ENCODE peak calls at places on chromosomes 13 and 19, in six cellular contexts. One of them, this sample, is unnamed.

GRCh38 chr13:27381601-27382000 is 42.8 kb upstream of the GTF3A start:
- DNase-seq in uterus: no peak
- DNase-seq in AG09309: no peak
- DNase-seq in IMR-90: no peak
- DNase-seq in glutamatergic neuron: no peak
- DNase-seq in BE2C: no peak
- DNase-seq in this sample: no peak

GRCh38 chr19:28171983-28172382 is 1041.0 kb downstream of the UQCRFS1 start:
- DNase-seq in uterus: no peak
- DNase-seq in AG09309: no peak
- DNase-seq in IMR-90: no peak
- DNase-seq in glutamatergic neuron: no peak
- DNase-seq in BE2C: no peak
- DNase-seq in this sample: no peak

GRCh38 chr13:84607614-84608013 is 725.3 kb upstream of the SLITRK1 start:
- DNase-seq in uterus: no peak
- DNase-seq in AG09309: peak; percentile 46
- DNase-seq in IMR-90: peak; percentile 75
- DNase-seq in glutamatergic neuron: no peak
- DNase-seq in BE2C: no peak
- DNase-seq in this sample: no peak

GRCh38 chr13:105370011-105370645 is 1165.3 kb downstream of the EFNB2 start:
- DNase-seq in uterus: no peak
- DNase-seq in AG09309: no peak
- DNase-seq in IMR-90: no peak
- DNase-seq in glutamatergic neuron: no peak
- DNase-seq in BE2C: no peak
- DNase-seq in this sample: no peak

GRCh38 chr13:29908917-29909755 is 58.7 kb upstream of the UBL3 start:
- DNase-seq in uterus: no peak
- DNase-seq in AG09309: no peak
- DNase-seq in IMR-90: no peak
- DNase-seq in glutamatergic neuron: no peak
- DNase-seq in BE2C: peak; percentile 19
- DNase-seq in this sample: no peak

GRCh38 chr13:32428581-32429072 is 697 bp upstream of the N4BP2L1 start:
- DNase-seq in uterus: no peak
- DNase-seq in AG09309: no peak
- DNase-seq in IMR-90: no peak
- DNase-seq in glutamatergic neuron: no peak
- DNase-seq in BE2C: no peak
- DNase-seq in this sample: no peak

GRCh38 chr13:48050550-48050949 is 13.0 kb downstream of the NUDT15 start:
- DNase-seq in uterus: no peak
- DNase-seq in AG09309: no peak
- DNase-seq in IMR-90: no peak
- DNase-seq in glutamatergic neuron: no peak
- DNase-seq in BE2C: no peak
- DNase-seq in this sample: no peak

GRCh38 chr19:35904312-35905068 is 2.2 kb downstream of the HCST start:
- DNase-seq in uterus: no peak
- DNase-seq in AG09309: no peak
- DNase-seq in IMR-90: no peak
- DNase-seq in glutamatergic neuron: no peak
- DNase-seq in BE2C: no peak
- DNase-seq in this sample: no peak

GRCh38 chr13:93413972-93414717 is 187.5 kb downstream of the GPC6 start:
- DNase-seq in uterus: no peak
- DNase-seq in AG09309: no peak
- DNase-seq in IMR-90: peak; percentile 55
- DNase-seq in glutamatergic neuron: no peak
- DNase-seq in BE2C: no peak
- DNase-seq in this sample: no peak

GRCh38 chr13:99425485-99426341 is 75.6 kb upstream of the TM9SF2 start:
- DNase-seq in uterus: no peak
- DNase-seq in AG09309: no peak
- DNase-seq in IMR-90: no peak
- DNase-seq in glutamatergic neuron: no peak
- DNase-seq in BE2C: no peak
- DNase-seq in this sample: peak; percentile 66

GRCh38 chr19:45046355-45046754 is 7.5 kb downstream of the CLASRP start:
- DNase-seq in uterus: no peak
- DNase-seq in AG09309: no peak
- DNase-seq in IMR-90: no peak
- DNase-seq in glutamatergic neuron: no peak
- DNase-seq in BE2C: no peak
- DNase-seq in this sample: no peak

GRCh38 chr19:8840708-8841107 is 8.5 kb downstream of the MBD3L1 start:
- DNase-seq in uterus: no peak
- DNase-seq in AG09309: no peak
- DNase-seq in IMR-90: no peak
- DNase-seq in glutamatergic neuron: no peak
- DNase-seq in BE2C: no peak
- DNase-seq in this sample: no peak

GRCh38 chr19:46373573-46374359 is 26.9 kb downstream of the PPP5C start:
- DNase-seq in uterus: peak; percentile 54
- DNase-seq in AG09309: no peak
- DNase-seq in IMR-90: peak; percentile 50
- DNase-seq in glutamatergic neuron: no peak
- DNase-seq in BE2C: peak; percentile 19
- DNase-seq in this sample: no peak

GRCh38 chr19:4988770-4989251 is 19.9 kb downstream of the KDM4B start:
- DNase-seq in uterus: peak; percentile 84
- DNase-seq in AG09309: no peak
- DNase-seq in IMR-90: peak; percentile 88
- DNase-seq in glutamatergic neuron: peak; percentile 77
- DNase-seq in BE2C: peak; percentile 48
- DNase-seq in this sample: no peak

GRCh38 chr19:12757544-12758274 is 6.1 kb downstream of the BEST2 start:
- DNase-seq in uterus: peak; percentile 73
- DNase-seq in AG09309: no peak
- DNase-seq in IMR-90: peak; percentile 61
- DNase-seq in glutamatergic neuron: peak; percentile 88
- DNase-seq in BE2C: peak; percentile 83
- DNase-seq in this sample: peak; percentile 88

GRCh38 chr13:33279898-33280549 is 5.5 kb downstream of the STARD13 start:
- DNase-seq in uterus: no peak
- DNase-seq in AG09309: no peak
- DNase-seq in IMR-90: peak; percentile 71
- DNase-seq in glutamatergic neuron: no peak
- DNase-seq in BE2C: no peak
- DNase-seq in this sample: no peak

GRCh38 chr19:1673645-1674292 is 21.4 kb upstream of the TCF3 start:
- DNase-seq in uterus: no peak
- DNase-seq in AG09309: no peak
- DNase-seq in IMR-90: no peak
- DNase-seq in glutamatergic neuron: no peak
- DNase-seq in BE2C: no peak
- DNase-seq in this sample: no peak

GRCh38 chr19:30780032-30780431 is 407.8 kb downstream of the ZNF536 start:
- DNase-seq in uterus: no peak
- DNase-seq in AG09309: no peak
- DNase-seq in IMR-90: no peak
- DNase-seq in glutamatergic neuron: no peak
- DNase-seq in BE2C: no peak
- DNase-seq in this sample: no peak

GRCh38 chr13:89066868-89067466 is 1395.8 kb downstream of the SLITRK5 start:
- DNase-seq in uterus: no peak
- DNase-seq in AG09309: no peak
- DNase-seq in IMR-90: peak; percentile 0
- DNase-seq in glutamatergic neuron: no peak
- DNase-seq in BE2C: peak; percentile 54
- DNase-seq in this sample: no peak
- TF ChIP-seq CTCF in uterus: peak; percentile 14
- TF ChIP-seq CTCF in AG09309: no peak
- TF ChIP-seq CTCF in IMR-90: no peak
- TF ChIP-seq CTCF in glutamatergic neuron: peak; percentile 83
- TF ChIP-seq CTCF in BE2C: peak; percentile 87
- TF ChIP-seq CTCF in this sample: peak; percentile 62

GRCh38 chr13:74024314-74024713 is 109.9 kb downstream of the KLF12 start:
- DNase-seq in uterus: no peak
- DNase-seq in AG09309: no peak
- DNase-seq in IMR-90: no peak
- DNase-seq in glutamatergic neuron: no peak
- DNase-seq in BE2C: no peak
- DNase-seq in this sample: no peak
- TF ChIP-seq CTCF in uterus: no peak
- TF ChIP-seq CTCF in AG09309: no peak
- TF ChIP-seq CTCF in IMR-90: no peak
- TF ChIP-seq CTCF in glutamatergic neuron: no peak
- TF ChIP-seq CTCF in BE2C: no peak
- TF ChIP-seq CTCF in this sample: no peak

DNA sequence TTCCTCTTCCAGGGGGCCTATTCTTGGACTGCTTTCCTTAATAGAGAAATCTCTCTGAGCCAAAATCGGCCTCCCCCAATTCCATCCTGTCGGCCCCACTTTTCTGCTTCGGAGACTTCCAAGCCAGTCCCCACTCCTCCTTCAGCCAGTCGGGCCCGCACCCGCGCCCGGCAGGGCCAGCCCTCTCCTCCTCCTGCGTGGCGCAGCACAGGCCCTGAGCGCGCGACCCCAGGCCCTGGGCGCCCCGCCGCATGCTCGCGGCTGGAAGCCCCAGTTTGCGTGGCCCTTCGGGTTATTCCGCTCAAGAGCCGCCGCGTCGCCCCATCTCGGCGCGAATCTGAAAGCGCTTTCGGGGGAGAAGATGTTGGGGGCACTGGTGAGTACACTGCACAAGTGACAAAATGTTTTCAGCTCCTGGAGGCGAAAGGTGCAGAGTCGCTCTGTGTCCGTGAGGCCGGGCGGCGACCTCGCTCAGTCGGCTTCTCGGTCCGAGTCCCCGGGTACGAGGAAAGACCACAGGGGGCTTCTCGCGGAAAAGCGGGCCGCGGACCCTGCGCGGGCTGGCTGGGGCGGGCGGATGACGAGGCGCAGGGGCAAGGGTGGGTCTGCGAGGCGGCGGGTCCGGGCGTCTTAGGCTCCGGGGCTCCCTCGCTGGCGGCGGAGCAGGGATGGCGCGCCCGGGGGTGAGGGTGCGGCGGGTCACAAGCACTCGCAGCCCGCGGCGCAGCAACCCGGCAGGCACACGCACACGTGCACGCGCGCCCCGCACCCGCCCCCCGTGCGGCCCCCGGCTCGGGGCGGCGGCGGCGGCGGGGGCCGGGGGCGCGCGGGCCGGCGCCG is at the start of gene IL17D:
- DNase-seq in uterus: no peak
- DNase-seq in AG09309: no peak
- DNase-seq in IMR-90: no peak
- DNase-seq in glutamatergic neuron: peak; percentile 56
- DNase-seq in BE2C: peak; percentile 52
- DNase-seq in this sample: peak; percentile 82
- TF ChIP-seq CTCF in uterus: no peak
- TF ChIP-seq CTCF in AG09309: no peak
- TF ChIP-seq CTCF in IMR-90: no peak
- TF ChIP-seq CTCF in glutamatergic neuron: no peak
- TF ChIP-seq CTCF in BE2C: no peak
- TF ChIP-seq CTCF in this sample: no peak

DNA sequence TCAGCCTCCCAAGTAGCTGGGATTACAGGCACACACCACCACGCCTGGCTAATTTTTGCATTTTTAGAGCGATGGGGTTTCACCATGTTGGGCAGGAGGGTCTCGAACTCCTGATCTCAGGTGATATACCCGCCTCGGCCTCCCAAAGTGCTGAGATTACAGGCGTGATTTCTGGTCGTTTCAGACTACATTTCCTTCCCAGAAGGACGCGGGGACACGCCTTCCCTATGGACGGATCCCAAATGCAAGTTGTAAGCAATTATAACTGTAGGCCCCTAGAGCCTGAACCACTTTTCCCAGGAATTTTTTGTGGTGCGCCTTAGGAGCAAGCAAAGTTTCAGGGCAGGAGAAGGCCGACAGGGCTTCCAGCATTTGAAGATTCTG is 17.8 kb upstream of the ZNF331 start:
- DNase-seq in uterus: peak; percentile 22
- DNase-seq in AG09309: no peak
- DNase-seq in IMR-90: no peak
- DNase-seq in glutamatergic neuron: no peak
- DNase-seq in BE2C: no peak
- DNase-seq in this sample: no peak
- TF ChIP-seq CTCF in uterus: no peak
- TF ChIP-seq CTCF in AG09309: no peak
- TF ChIP-seq CTCF in IMR-90: no peak
- TF ChIP-seq CTCF in glutamatergic neuron: no peak
- TF ChIP-seq CTCF in BE2C: no peak
- TF ChIP-seq CTCF in this sample: no peak

GRCh38 chr19:7500811-7501450 is 12.1 kb upstream of the PEX11G start:
- DNase-seq in uterus: no peak
- DNase-seq in AG09309: no peak
- DNase-seq in IMR-90: peak; percentile 46
- DNase-seq in glutamatergic neuron: peak; percentile 88
- DNase-seq in BE2C: peak; percentile 83
- DNase-seq in this sample: peak; percentile 74
- TF ChIP-seq CTCF in uterus: no peak
- TF ChIP-seq CTCF in AG09309: no peak
- TF ChIP-seq CTCF in IMR-90: no peak
- TF ChIP-seq CTCF in glutamatergic neuron: peak; percentile 15
- TF ChIP-seq CTCF in BE2C: peak; percentile 5
- TF ChIP-seq CTCF in this sample: no peak

DNA sequence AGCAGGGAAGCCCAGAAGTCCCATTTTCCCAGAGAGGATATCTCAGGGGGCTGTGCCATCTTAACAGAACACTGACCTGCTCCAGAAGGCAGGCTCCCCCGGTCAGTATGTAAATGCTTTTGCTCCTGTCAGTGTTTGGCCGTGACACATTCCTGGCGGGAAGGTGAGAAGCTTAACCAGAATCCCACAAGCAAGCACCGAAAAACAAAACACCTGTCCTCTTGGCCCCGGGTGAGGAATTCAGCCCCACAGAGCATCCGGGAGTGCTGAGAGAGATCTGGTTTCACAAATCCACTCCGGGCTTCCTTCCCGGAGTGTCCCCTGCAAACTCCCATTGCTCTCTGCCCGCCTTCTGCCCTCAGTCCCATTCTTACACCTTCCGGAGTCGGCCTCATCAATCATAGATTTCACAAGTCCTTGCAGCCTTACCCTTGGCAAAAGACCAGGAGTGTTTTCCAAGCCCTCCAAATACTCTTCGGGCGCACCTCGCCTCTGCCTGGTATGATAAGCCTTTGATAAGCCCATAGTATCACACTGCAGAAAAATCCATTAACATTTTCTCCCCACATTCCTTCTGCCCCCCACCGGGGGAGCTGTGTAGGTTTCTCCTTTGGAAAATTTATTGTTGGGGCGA is 12.2 kb downstream of the TPM4 start:
- DNase-seq in uterus: no peak
- DNase-seq in AG09309: no peak
- DNase-seq in IMR-90: no peak
- DNase-seq in glutamatergic neuron: no peak
- DNase-seq in BE2C: no peak
- DNase-seq in this sample: no peak
- TF ChIP-seq CTCF in uterus: no peak
- TF ChIP-seq CTCF in AG09309: no peak
- TF ChIP-seq CTCF in IMR-90: no peak
- TF ChIP-seq CTCF in glutamatergic neuron: no peak
- TF ChIP-seq CTCF in BE2C: peak; percentile 22
- TF ChIP-seq CTCF in this sample: no peak

This sample was measured in GM13977.